ENCODE peak calls at places on chromosomes 1 and 21, in nine cellular contexts. One of them, this sample, is unnamed.
A peak's percentile ranks its signal among the peaks of the same experiment; 100 is the strongest.

GRCh38 chr1:147225193-147225730 is at the start of gene FMO5:
- DNase-seq in esophagus squamous epithelium: no peak
- DNase-seq in stomach: peak; percentile 78
- DNase-seq in body of pancreas: peak; percentile 74
- DNase-seq in ovary: peak; percentile 64
- DNase-seq in uterus: peak; percentile 84
- DNase-seq in tibial nerve: peak; percentile 39
- DNase-seq in transverse colon: peak; percentile 77
- DNase-seq in HepG2: no peak
- DNase-seq in this sample: peak; percentile 62

GRCh38 chr21:41359289-41359688 is 2.5 kb upstream of the MX2 start:
- DNase-seq in body of pancreas: peak; percentile 11
- DNase-seq in stomach: no peak
- DNase-seq in transverse colon: no peak
- DNase-seq in HepG2: no peak
- DNase-seq in esophagus squamous epithelium: no peak
- DNase-seq in uterus: no peak
- DNase-seq in ovary: no peak
- DNase-seq in tibial nerve: no peak
- DNase-seq in this sample: no peak

GRCh38 chr1:202189012-202189790 is 4.4 kb upstream of the LGR6 start:
- DNase-seq in esophagus squamous epithelium: no peak
- DNase-seq in body of pancreas: peak; percentile 79
- DNase-seq in HepG2: peak; percentile 83
- DNase-seq in stomach: peak; percentile 82
- DNase-seq in tibial nerve: peak; percentile 31
- DNase-seq in ovary: peak; percentile 51
- DNase-seq in uterus: peak; percentile 53
- DNase-seq in transverse colon: peak; percentile 81
- DNase-seq in this sample: peak; percentile 65

GRCh38 chr1:143665606-143666005 is 306.2 kb downstream of the FAM72C start:
- DNase-seq in esophagus squamous epithelium: no peak
- DNase-seq in ovary: no peak
- DNase-seq in stomach: no peak
- DNase-seq in uterus: no peak
- DNase-seq in tibial nerve: no peak
- DNase-seq in body of pancreas: no peak
- DNase-seq in transverse colon: no peak
- DNase-seq in HepG2: no peak
- DNase-seq in this sample: no peak

GRCh38 chr1:44170281-44170823 is 28.9 kb upstream of the KLF18 start:
- DNase-seq in uterus: no peak
- DNase-seq in ovary: no peak
- DNase-seq in transverse colon: no peak
- DNase-seq in stomach: no peak
- DNase-seq in tibial nerve: no peak
- DNase-seq in esophagus squamous epithelium: no peak
- DNase-seq in HepG2: no peak
- DNase-seq in body of pancreas: no peak
- DNase-seq in this sample: no peak

GRCh38 chr1:41823453-41823852 is 95.3 kb downstream of the HIVEP3 start:
- DNase-seq in transverse colon: no peak
- DNase-seq in HepG2: no peak
- DNase-seq in ovary: no peak
- DNase-seq in tibial nerve: no peak
- DNase-seq in body of pancreas: no peak
- DNase-seq in stomach: peak; percentile 44
- DNase-seq in esophagus squamous epithelium: no peak
- DNase-seq in uterus: no peak
- DNase-seq in this sample: peak; percentile 50

GRCh38 chr1:41670558-41670957 is 186.1 kb upstream of the EDN2 start:
- DNase-seq in uterus: no peak
- DNase-seq in ovary: no peak
- DNase-seq in body of pancreas: no peak
- DNase-seq in esophagus squamous epithelium: no peak
- DNase-seq in transverse colon: no peak
- DNase-seq in HepG2: no peak
- DNase-seq in stomach: no peak
- DNase-seq in tibial nerve: no peak
- DNase-seq in this sample: no peak

GRCh38 chr1:156801409-156802121 is 15.1 kb downstream of the SH2D2A start:
- DNase-seq in esophagus squamous epithelium: no peak
- DNase-seq in stomach: no peak
- DNase-seq in HepG2: no peak
- DNase-seq in uterus: peak; percentile 80
- DNase-seq in body of pancreas: no peak
- DNase-seq in ovary: no peak
- DNase-seq in tibial nerve: no peak
- DNase-seq in transverse colon: no peak
- DNase-seq in this sample: peak; percentile 54

GRCh38 chr1:2468041-2468472 is 8.0 kb upstream of the PLCH2 start:
- DNase-seq in HepG2: no peak
- DNase-seq in body of pancreas: no peak
- DNase-seq in stomach: no peak
- DNase-seq in uterus: no peak
- DNase-seq in esophagus squamous epithelium: no peak
- DNase-seq in ovary: no peak
- DNase-seq in tibial nerve: no peak
- DNase-seq in transverse colon: no peak
- DNase-seq in this sample: peak; percentile 23

GRCh38 chr1:152884085-152884484 is 6.0 kb downstream of the SMCP start:
- DNase-seq in tibial nerve: no peak
- DNase-seq in stomach: no peak
- DNase-seq in HepG2: no peak
- DNase-seq in ovary: no peak
- DNase-seq in uterus: no peak
- DNase-seq in esophagus squamous epithelium: no peak
- DNase-seq in transverse colon: no peak
- DNase-seq in body of pancreas: no peak
- DNase-seq in this sample: no peak

DNA sequence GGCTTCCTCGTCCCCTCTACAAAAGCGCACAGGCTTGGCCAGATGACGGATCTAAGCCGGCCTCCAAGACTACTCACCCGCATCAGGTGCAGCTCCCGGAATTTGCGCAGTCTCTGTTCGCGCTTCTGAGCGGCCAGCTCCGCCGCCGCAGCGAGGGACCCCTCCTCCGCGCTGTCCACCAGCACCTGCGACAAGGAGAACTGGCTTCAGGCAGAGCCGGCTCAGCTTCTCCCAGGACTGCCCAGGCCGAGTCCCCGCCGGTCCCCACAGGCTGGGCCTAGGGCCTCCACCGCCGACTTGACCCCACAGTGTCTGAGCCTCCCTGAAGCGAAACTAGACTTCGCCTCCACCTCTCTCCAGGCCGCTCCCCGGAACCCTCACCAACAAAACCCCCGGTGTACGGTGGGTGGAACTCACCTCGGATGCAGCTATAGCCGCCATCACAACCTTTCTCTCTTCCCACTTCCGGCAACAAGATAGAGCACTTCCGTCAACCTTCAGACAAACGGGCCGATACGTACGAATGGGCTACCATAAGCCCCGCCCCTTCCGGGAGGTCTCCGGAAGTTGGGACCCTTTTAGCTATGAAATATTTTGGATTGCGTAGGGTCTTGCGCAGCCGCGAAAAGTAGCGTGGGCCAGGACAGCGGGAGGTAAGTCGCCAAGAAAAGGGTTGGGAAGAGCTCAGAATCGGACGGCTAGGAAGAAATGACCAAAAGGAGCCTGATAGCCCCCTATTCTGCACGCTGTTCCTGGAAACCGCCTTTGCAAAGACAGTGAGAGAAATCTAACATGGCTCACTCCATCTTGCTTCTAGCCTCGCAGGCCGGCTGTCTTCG is at the start of gene SYF2:
- DNase-seq in ovary: peak; percentile 91
- DNase-seq in uterus: peak; percentile 94
- DNase-seq in HepG2: peak; percentile 93
- DNase-seq in esophagus squamous epithelium: peak; percentile 71
- DNase-seq in transverse colon: peak; percentile 92
- DNase-seq in body of pancreas: peak; percentile 79
- DNase-seq in tibial nerve: peak; percentile 79
- DNase-seq in stomach: peak; percentile 88
- DNase-seq in this sample: peak; percentile 94
- H3K36me3 ChIP-seq in ovary: no peaks in the 10 kb centered on the region
- H3K36me3 ChIP-seq in uterus: no peaks in the 10 kb centered on the region
- H3K36me3 ChIP-seq in HepG2: peaks cover 2% of the 10 kb centered on the region
- H3K36me3 ChIP-seq in esophagus squamous epithelium: peaks cover 16% of the 10 kb centered on the region
- H3K36me3 ChIP-seq in transverse colon: no peaks in the 10 kb centered on the region
- H3K36me3 ChIP-seq in body of pancreas: peaks cover 13% of the 10 kb centered on the region
- H3K36me3 ChIP-seq in tibial nerve: peaks cover 8% of the 10 kb centered on the region
- H3K36me3 ChIP-seq in stomach: peaks cover 49% of the 10 kb centered on the region
- H3K36me3 ChIP-seq in this sample: peaks cover 32% of the 10 kb centered on the region

DNA sequence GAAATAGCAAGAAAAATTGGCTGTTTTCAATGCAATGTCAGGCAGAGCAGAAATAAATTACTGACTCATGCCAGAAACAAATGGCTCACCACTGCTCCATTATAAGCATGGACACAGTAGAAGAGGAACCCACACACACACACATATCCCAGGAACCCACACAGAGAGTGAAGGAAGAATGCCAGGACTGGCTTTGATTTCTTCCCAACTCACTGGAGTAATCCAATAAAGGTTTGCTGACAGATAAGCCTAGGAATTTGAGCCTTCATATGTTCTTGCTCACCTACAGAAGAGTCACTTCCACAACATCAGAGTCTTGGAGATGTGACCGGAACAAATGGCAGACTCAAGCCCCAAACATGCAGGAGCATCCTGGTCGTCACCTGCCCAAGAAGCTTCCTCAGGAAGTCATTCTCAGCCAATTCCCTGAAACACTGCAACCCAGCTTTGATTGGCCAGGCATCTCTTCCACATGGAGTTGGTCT is 2.2 kb downstream of the SH3BP5L start:
- DNase-seq in esophagus squamous epithelium: no peak
- DNase-seq in stomach: no peak
- DNase-seq in transverse colon: no peak
- DNase-seq in HepG2: no peak
- DNase-seq in ovary: no peak
- DNase-seq in tibial nerve: no peak
- DNase-seq in uterus: no peak
- DNase-seq in body of pancreas: peak; percentile 2
- DNase-seq in this sample: no peak
- TF ChIP-seq POLR2A in esophagus squamous epithelium: no peak
- TF ChIP-seq POLR2A in stomach: no peak
- TF ChIP-seq POLR2A in transverse colon: no peak
- TF ChIP-seq POLR2A in HepG2: no peak
- TF ChIP-seq POLR2A in ovary: no peak
- TF ChIP-seq POLR2A in tibial nerve: no peak
- TF ChIP-seq POLR2A in uterus: no peak
- TF ChIP-seq POLR2A in body of pancreas: no peak
- TF ChIP-seq POLR2A in this sample: no peak

GRCh38 chr1:182478238-182478637 is 28.3 kb downstream of the RGSL1 start:
- DNase-seq in uterus: no peak
- DNase-seq in esophagus squamous epithelium: no peak
- DNase-seq in tibial nerve: no peak
- DNase-seq in transverse colon: no peak
- DNase-seq in HepG2: no peak
- DNase-seq in ovary: no peak
- DNase-seq in stomach: no peak
- DNase-seq in body of pancreas: no peak
- DNase-seq in this sample: no peak
- TF ChIP-seq CTCF in uterus: no peak
- TF ChIP-seq CTCF in esophagus squamous epithelium: no peak
- TF ChIP-seq CTCF in tibial nerve: no peak
- TF ChIP-seq CTCF in transverse colon: no peak
- TF ChIP-seq CTCF in HepG2: no peak
- TF ChIP-seq CTCF in ovary: no peak
- TF ChIP-seq CTCF in stomach: no peak
- TF ChIP-seq CTCF in body of pancreas: no peak
- TF ChIP-seq CTCF in this sample: no peak

GRCh38 chr1:117076648-117077047 is 16.5 kb downstream of the TTF2 start:
- DNase-seq in tibial nerve: no peak
- DNase-seq in HepG2: no peak
- DNase-seq in stomach: no peak
- DNase-seq in ovary: no peak
- DNase-seq in body of pancreas: no peak
- DNase-seq in esophagus squamous epithelium: no peak
- DNase-seq in uterus: no peak
- DNase-seq in transverse colon: no peak
- DNase-seq in this sample: no peak
- H3K36me3 ChIP-seq in tibial nerve: peaks cover 7% of the 10 kb centered on the region
- H3K36me3 ChIP-seq in HepG2: peaks cover 24% of the 10 kb centered on the region
- H3K36me3 ChIP-seq in stomach: peaks cover 72% of the 10 kb centered on the region
- H3K36me3 ChIP-seq in ovary: no peaks in the 10 kb centered on the region
- H3K36me3 ChIP-seq in body of pancreas: peaks cover 13% of the 10 kb centered on the region
- H3K36me3 ChIP-seq in esophagus squamous epithelium: peaks cover 17% of the 10 kb centered on the region
- H3K36me3 ChIP-seq in uterus: no peaks in the 10 kb centered on the region
- H3K36me3 ChIP-seq in transverse colon: no peaks in the 10 kb centered on the region
- H3K36me3 ChIP-seq in this sample: no peaks in the 10 kb centered on the region

DNA sequence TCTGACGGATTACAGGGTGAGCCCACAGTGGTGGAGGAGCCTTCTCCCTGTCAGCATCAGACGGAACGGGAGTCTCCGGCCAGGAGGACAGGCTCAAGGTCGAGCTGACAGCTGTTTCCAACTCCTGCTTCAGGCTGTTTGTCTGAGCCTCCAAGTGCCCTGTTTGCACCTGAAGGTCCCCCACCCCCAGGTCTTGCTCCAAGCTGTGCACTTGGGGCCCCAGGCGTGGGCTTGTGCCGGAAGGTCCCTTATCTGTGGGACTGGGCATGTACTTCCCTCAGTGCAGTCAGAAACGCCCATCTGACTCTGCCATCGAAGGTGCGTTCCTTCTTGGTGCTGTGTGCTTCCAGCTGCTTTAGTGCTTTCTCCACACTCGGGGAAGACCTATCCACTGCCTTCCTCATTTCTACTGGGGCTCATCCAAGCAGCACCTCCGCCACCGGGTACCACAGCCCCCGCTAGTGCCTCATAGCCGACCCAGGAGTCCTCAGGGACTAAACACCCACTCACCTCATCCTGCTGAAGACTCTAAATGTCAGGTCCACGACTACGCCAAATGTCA is 29.5 kb upstream of the CR2 start:
- DNase-seq in esophagus squamous epithelium: no peak
- DNase-seq in ovary: no peak
- DNase-seq in stomach: no peak
- DNase-seq in uterus: no peak
- DNase-seq in tibial nerve: no peak
- DNase-seq in body of pancreas: no peak
- DNase-seq in HepG2: no peak
- DNase-seq in transverse colon: no peak
- DNase-seq in this sample: no peak
- TF ChIP-seq POLR2A in esophagus squamous epithelium: no peak
- TF ChIP-seq POLR2A in ovary: no peak
- TF ChIP-seq POLR2A in stomach: no peak
- TF ChIP-seq POLR2A in uterus: no peak
- TF ChIP-seq POLR2A in tibial nerve: no peak
- TF ChIP-seq POLR2A in body of pancreas: no peak
- TF ChIP-seq POLR2A in HepG2: no peak
- TF ChIP-seq POLR2A in transverse colon: no peak
- TF ChIP-seq POLR2A in this sample: no peak

GRCh38 chr1:214271174-214271858 is 9.6 kb upstream of the SMYD2 start:
- DNase-seq in esophagus squamous epithelium: no peak
- DNase-seq in ovary: no peak
- DNase-seq in uterus: no peak
- DNase-seq in tibial nerve: no peak
- DNase-seq in body of pancreas: no peak
- DNase-seq in transverse colon: no peak
- DNase-seq in HepG2: no peak
- DNase-seq in stomach: no peak
- DNase-seq in this sample: no peak
- TF ChIP-seq CTCF in esophagus squamous epithelium: no peak
- TF ChIP-seq CTCF in ovary: no peak
- TF ChIP-seq CTCF in uterus: no peak
- TF ChIP-seq CTCF in tibial nerve: no peak
- TF ChIP-seq CTCF in body of pancreas: no peak
- TF ChIP-seq CTCF in transverse colon: no peak
- TF ChIP-seq CTCF in HepG2: peak; percentile 60
- TF ChIP-seq CTCF in stomach: no peak
- TF ChIP-seq CTCF in this sample: no peak

GRCh38 chr21:44312716-44313115 is 12.9 kb downstream of the PFKL start:
- DNase-seq in uterus: no peak
- DNase-seq in transverse colon: no peak
- DNase-seq in esophagus squamous epithelium: no peak
- DNase-seq in body of pancreas: no peak
- DNase-seq in tibial nerve: no peak
- DNase-seq in ovary: no peak
- DNase-seq in stomach: no peak
- DNase-seq in HepG2: no peak
- DNase-seq in this sample: no peak
- H3K36me3 ChIP-seq in uterus: no peaks in the 10 kb centered on the region
- H3K36me3 ChIP-seq in transverse colon: no peaks in the 10 kb centered on the region
- H3K36me3 ChIP-seq in esophagus squamous epithelium: peaks cover 21% of the 10 kb centered on the region
- H3K36me3 ChIP-seq in body of pancreas: peaks cover 12% of the 10 kb centered on the region
- H3K36me3 ChIP-seq in tibial nerve: peaks cover 21% of the 10 kb centered on the region
- H3K36me3 ChIP-seq in ovary: no peaks in the 10 kb centered on the region
- H3K36me3 ChIP-seq in stomach: peaks cover 97% of the 10 kb centered on the region
- H3K36me3 ChIP-seq in HepG2: peaks cover 40% of the 10 kb centered on the region
- H3K36me3 ChIP-seq in this sample: peaks cover 57% of the 10 kb centered on the region

This sample was measured in heart left ventricle.